ENCODE peak calls at places on chromosomes 2 and 18, in eight cellular contexts. One of them, this sample, is unnamed.

GRCh38 chr2:64296150-64296500 is 151.9 kb upstream of the PELI1 start:
- DNase-seq in GM10248: no peak
- DNase-seq in AG04450: no peak
- DNase-seq in left ventricle myocardium inferior: no peak
- DNase-seq in ovary: no peak
- DNase-seq in HFFc6: no peak
- DNase-seq in cardiac muscle cell: no peak
- DNase-seq in WTC11: no peak
- DNase-seq in this sample: no peak

GRCh38 chr2:127864877-127865276 is 6.9 kb upstream of the POLR2D start:
- DNase-seq in GM10248: no peak
- DNase-seq in AG04450: no peak
- DNase-seq in left ventricle myocardium inferior: no peak
- DNase-seq in ovary: no peak
- DNase-seq in HFFc6: no peak
- DNase-seq in cardiac muscle cell: no peak
- DNase-seq in WTC11: peak
- DNase-seq in this sample: no peak

GRCh38 chr18:59303656-59304055 is 14.8 kb downstream of the CPLX4 start:
- DNase-seq in GM10248: no peak
- DNase-seq in AG04450: no peak
- DNase-seq in left ventricle myocardium inferior: no peak
- DNase-seq in ovary: no peak
- DNase-seq in HFFc6: no peak
- DNase-seq in cardiac muscle cell: no peak
- DNase-seq in WTC11: no peak
- DNase-seq in this sample: no peak

GRCh38 chr2:152743004-152743403 is 24.6 kb downstream of the ARL6IP6 start:
- DNase-seq in GM10248: peak
- DNase-seq in AG04450: no peak
- DNase-seq in left ventricle myocardium inferior: no peak
- DNase-seq in ovary: no peak
- DNase-seq in HFFc6: no peak
- DNase-seq in cardiac muscle cell: peak
- DNase-seq in WTC11: no peak
- DNase-seq in this sample: no peak

GRCh38 chr2:48589170-48589767 is 28.4 kb upstream of the GTF2A1L start:
- DNase-seq in GM10248: peak
- DNase-seq in AG04450: no peak
- DNase-seq in left ventricle myocardium inferior: peak
- DNase-seq in ovary: peak
- DNase-seq in HFFc6: peak
- DNase-seq in cardiac muscle cell: peak
- DNase-seq in WTC11: peak
- DNase-seq in this sample: no peak

GRCh38 chr2:200687938-200688920 is 102.4 kb downstream of the AOX1 start:
- DNase-seq in GM10248: no peak
- DNase-seq in AG04450: no peak
- DNase-seq in left ventricle myocardium inferior: no peak
- DNase-seq in ovary: no peak
- DNase-seq in HFFc6: no peak
- DNase-seq in cardiac muscle cell: no peak
- DNase-seq in WTC11: no peak
- DNase-seq in this sample: no peak

GRCh38 chr2:177265834-177266817 is 1.6 kb upstream of the NFE2L2 start:
- DNase-seq in GM10248: no peak
- DNase-seq in AG04450: no peak
- DNase-seq in left ventricle myocardium inferior: no peak
- DNase-seq in ovary: no peak
- DNase-seq in HFFc6: peak
- DNase-seq in cardiac muscle cell: peak
- DNase-seq in WTC11: no peak
- DNase-seq in this sample: no peak

GRCh38 chr2:156562136-156562535 is 126.0 kb downstream of the GPD2 start:
- DNase-seq in GM10248: no peak
- DNase-seq in AG04450: no peak
- DNase-seq in left ventricle myocardium inferior: no peak
- DNase-seq in ovary: no peak
- DNase-seq in HFFc6: no peak
- DNase-seq in cardiac muscle cell: no peak
- DNase-seq in WTC11: no peak
- DNase-seq in this sample: no peak

GRCh38 chr18:62324917-62325805 is at the start of gene TNFRSF11A:
- DNase-seq in GM10248: peak
- DNase-seq in AG04450: no peak
- DNase-seq in left ventricle myocardium inferior: peak
- DNase-seq in ovary: no peak
- DNase-seq in HFFc6: no peak
- DNase-seq in cardiac muscle cell: no peak
- DNase-seq in WTC11: peak
- DNase-seq in this sample: peak

GRCh38 chr2:72000110-72000509 is 147.6 kb downstream of the CYP26B1 start:
- DNase-seq in GM10248: no peak
- DNase-seq in AG04450: no peak
- DNase-seq in left ventricle myocardium inferior: no peak
- DNase-seq in ovary: no peak
- DNase-seq in HFFc6: no peak
- DNase-seq in cardiac muscle cell: no peak
- DNase-seq in WTC11: no peak
- DNase-seq in this sample: no peak

DNA sequence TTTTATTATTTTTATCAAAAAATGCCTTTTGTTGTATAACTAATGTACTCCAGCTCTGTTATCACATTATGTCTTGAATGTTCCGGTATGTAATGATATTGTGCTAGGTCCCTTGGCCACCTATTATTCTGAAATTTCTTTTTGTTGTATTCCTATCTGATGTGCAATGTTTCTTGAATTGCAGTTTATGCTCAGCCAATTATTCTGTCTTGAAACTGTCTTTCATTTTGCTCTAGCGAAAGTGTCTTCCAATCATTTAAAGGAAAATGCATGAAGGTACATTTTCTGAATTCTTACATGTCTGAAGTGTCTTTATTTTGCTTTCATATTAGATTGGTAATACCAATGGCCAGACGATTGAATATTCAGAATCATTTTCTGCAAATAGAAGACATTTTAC is 277.5 kb downstream of the SPAG16 start:
- DNase-seq in GM10248: no peak
- DNase-seq in AG04450: no peak
- DNase-seq in left ventricle myocardium inferior: no peak
- DNase-seq in ovary: no peak
- DNase-seq in HFFc6: no peak
- DNase-seq in cardiac muscle cell: no peak
- DNase-seq in WTC11: no peak
- DNase-seq in this sample: no peak
- TF ChIP-seq CTCF in GM10248: no peak
- TF ChIP-seq CTCF in AG04450: no peak
- TF ChIP-seq CTCF in left ventricle myocardium inferior: no peak
- TF ChIP-seq CTCF in ovary: no peak
- TF ChIP-seq CTCF in HFFc6: no peak
- TF ChIP-seq CTCF in cardiac muscle cell: no peak
- TF ChIP-seq CTCF in WTC11: no peak
- TF ChIP-seq CTCF in this sample: no peak

DNA sequence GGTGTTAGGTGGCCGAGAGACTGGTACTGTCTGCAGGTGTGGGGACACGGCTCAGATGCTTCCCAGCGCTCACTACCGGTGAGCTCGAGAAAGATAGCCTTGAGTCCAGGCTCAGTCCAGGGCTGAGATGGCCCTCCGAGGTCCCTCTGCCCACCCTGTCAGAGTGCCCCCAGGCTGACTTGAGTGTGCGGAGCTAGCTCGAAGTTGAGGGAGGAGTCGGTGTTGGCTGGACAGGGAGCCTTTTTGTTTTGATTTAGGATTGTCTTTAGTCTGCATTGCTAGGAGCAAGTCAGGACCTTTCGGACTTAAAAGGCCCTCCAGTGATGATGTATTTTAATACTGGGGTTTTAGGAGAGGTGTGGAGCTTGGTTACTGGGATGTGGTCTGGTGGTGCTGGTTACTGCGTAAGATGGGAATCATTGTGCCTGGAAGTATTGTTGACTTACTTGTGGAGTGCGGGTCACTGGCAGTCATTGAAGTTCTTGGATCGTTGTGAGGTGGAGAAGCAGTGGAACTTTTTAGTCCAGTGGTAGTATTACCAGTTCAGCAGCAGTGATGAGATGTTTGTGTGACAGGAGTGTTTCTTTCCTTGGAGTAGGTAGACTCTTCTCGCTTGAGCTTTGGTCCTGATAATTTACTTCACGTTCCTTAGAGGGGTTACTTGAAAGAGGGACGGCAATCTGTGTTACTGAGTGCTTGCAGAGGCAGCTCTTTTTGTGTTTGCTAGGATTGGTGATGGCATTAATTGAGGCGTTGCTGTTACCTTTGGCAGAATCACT is 624 bp downstream of the KIAA1328 start:
- DNase-seq in GM10248: no peak
- DNase-seq in AG04450: no peak
- DNase-seq in left ventricle myocardium inferior: no peak
- DNase-seq in ovary: no peak
- DNase-seq in HFFc6: peak
- DNase-seq in cardiac muscle cell: no peak
- DNase-seq in WTC11: no peak
- DNase-seq in this sample: no peak
- TF ChIP-seq CTCF in GM10248: no peak
- TF ChIP-seq CTCF in AG04450: no peak
- TF ChIP-seq CTCF in left ventricle myocardium inferior: no peak
- TF ChIP-seq CTCF in ovary: no peak
- TF ChIP-seq CTCF in HFFc6: peak
- TF ChIP-seq CTCF in cardiac muscle cell: no peak
- TF ChIP-seq CTCF in WTC11: no peak
- TF ChIP-seq CTCF in this sample: peak

GRCh38 chr2:237904806-237905599 is 45.6 kb downstream of the RAMP1 start:
- DNase-seq in GM10248: no peak
- DNase-seq in AG04450: peak
- DNase-seq in left ventricle myocardium inferior: peak
- DNase-seq in ovary: peak
- DNase-seq in HFFc6: peak
- DNase-seq in cardiac muscle cell: peak
- DNase-seq in WTC11: no peak
- DNase-seq in this sample: no peak

GRCh38 chr2:237900891-237901831 is 41.7 kb downstream of the RAMP1 start:
- DNase-seq in GM10248: no peak
- DNase-seq in AG04450: no peak
- DNase-seq in left ventricle myocardium inferior: no peak
- DNase-seq in ovary: peak
- DNase-seq in HFFc6: no peak
- DNase-seq in cardiac muscle cell: no peak
- DNase-seq in WTC11: no peak
- DNase-seq in this sample: peak

GRCh38 chr2:237896941-237897340 is 37.5 kb downstream of the RAMP1 start:
- DNase-seq in GM10248: no peak
- DNase-seq in AG04450: no peak
- DNase-seq in left ventricle myocardium inferior: no peak
- DNase-seq in ovary: peak
- DNase-seq in HFFc6: no peak
- DNase-seq in cardiac muscle cell: no peak
- DNase-seq in WTC11: peak
- DNase-seq in this sample: no peak

GRCh38 chr2:237907144-237907543 is 47.7 kb downstream of the RAMP1 start:
- DNase-seq in GM10248: no peak
- DNase-seq in AG04450: no peak
- DNase-seq in left ventricle myocardium inferior: no peak
- DNase-seq in ovary: no peak
- DNase-seq in HFFc6: no peak
- DNase-seq in cardiac muscle cell: no peak
- DNase-seq in WTC11: no peak
- DNase-seq in this sample: no peak

DNA sequence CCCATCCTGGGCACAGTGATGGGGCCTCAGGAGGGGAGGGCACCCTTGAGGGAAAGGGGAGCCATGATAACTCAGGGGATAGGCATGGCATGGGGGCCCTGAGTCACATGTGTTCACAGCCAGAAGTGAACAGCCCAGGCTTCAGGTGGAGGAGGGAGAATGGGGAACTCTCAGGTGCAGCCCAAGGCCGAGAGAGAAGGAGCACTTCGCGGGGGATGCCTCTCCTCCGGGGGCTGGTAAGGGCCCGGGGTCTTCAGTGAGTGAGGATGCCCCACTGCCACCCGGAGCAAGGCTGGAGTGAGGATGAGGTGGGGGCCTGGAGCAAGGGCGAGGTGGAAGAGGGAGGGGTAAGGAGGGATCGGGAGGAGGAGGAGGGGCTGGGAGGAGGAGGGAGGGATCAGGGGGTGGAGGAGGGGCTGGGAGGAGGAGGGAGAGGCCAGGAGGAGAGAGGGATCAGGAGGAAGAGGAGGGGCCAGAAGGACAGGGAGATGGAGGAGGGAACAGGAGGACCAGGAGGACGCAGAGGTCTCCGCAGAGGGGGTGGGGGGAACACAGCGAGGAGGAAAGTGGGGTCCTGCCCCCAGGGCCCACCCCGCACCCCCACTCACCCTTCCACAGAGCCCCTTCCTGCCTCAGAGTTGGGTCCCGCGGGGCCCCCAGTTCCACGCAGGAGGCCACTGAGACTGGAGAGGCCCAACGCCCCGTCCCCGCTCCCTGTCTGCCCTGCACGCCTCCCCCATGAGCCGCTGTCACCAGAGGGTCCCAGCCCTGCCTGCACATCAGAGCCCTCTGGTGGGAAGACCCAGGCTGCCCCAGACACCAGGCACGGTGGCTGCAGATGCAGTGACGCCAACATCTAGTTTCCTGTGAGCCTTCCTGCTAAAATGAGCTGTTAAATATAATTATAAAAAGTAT is 42.8 kb downstream of the RAMP1 start:
- DNase-seq in GM10248: no peak
- DNase-seq in AG04450: no peak
- DNase-seq in left ventricle myocardium inferior: no peak
- DNase-seq in ovary: peak
- DNase-seq in HFFc6: no peak
- DNase-seq in cardiac muscle cell: no peak
- DNase-seq in WTC11: no peak
- DNase-seq in this sample: peak
- TF ChIP-seq CTCF in GM10248: no peak
- TF ChIP-seq CTCF in AG04450: no peak
- TF ChIP-seq CTCF in left ventricle myocardium inferior: no peak
- TF ChIP-seq CTCF in ovary: no peak
- TF ChIP-seq CTCF in HFFc6: no peak
- TF ChIP-seq CTCF in cardiac muscle cell: no peak
- TF ChIP-seq CTCF in WTC11: no peak
- TF ChIP-seq CTCF in this sample: peak

GRCh38 chr2:174776223-174776622 is 12.0 kb upstream of the CHRNA1 start:
- DNase-seq in GM10248: no peak
- DNase-seq in AG04450: no peak
- DNase-seq in left ventricle myocardium inferior: no peak
- DNase-seq in ovary: no peak
- DNase-seq in HFFc6: no peak
- DNase-seq in cardiac muscle cell: no peak
- DNase-seq in WTC11: peak
- DNase-seq in this sample: no peak
- TF ChIP-seq CTCF in GM10248: peak
- TF ChIP-seq CTCF in AG04450: peak
- TF ChIP-seq CTCF in left ventricle myocardium inferior: no peak
- TF ChIP-seq CTCF in ovary: no peak
- TF ChIP-seq CTCF in HFFc6: peak
- TF ChIP-seq CTCF in cardiac muscle cell: peak
- TF ChIP-seq CTCF in WTC11: peak
- TF ChIP-seq CTCF in this sample: no peak

This sample was measured in natural killer cell.